ENCODE peak calls at places on chromosomes 16 and 17, in nine cellular contexts. U is NCI-H1694 treated with DMSO at 0.1 percent for 48 hours; I is T-helper 17 cell; X is T-helper 9 cell; C is skeletal muscle cell; Y is KG1; R is CD4-positive, alpha-beta T cell; V is A549; D is lower lobe of right lung. Q is an unnamed sample.

GRCh38 chr16:57920891-57921240 is 50.1 kb downstream of the CNGB1 start:
- DNase-seq in D (no peak), X (no peak), Y (no peak), R (no peak), C (no peak), V (no peak), I (no peak), U (no peak), Q (no peak)

GRCh38 chr17:3964203-3965122 is at the start of gene ATP2A3:
- DNase-seq in Y (no peak), V (no peak), D (peak; percentile 61), U (peak; percentile 22), C (no peak), R (peak; percentile 75), X (peak; percentile 63), I (peak; percentile 65), Q (peak; percentile 47)

GRCh38 chr16:62256406-62256805 is 220.2 kb upstream of the CDH8 start:
- DNase-seq in R (no peak), X (no peak), Y (no peak), V (peak; percentile 4), D (no peak), I (no peak), U (no peak), C (no peak), Q (no peak)

GRCh38 chr17:56987283-56987834 is 9.4 kb downstream of the SCPEP1 start:
- DNase-seq in V (no peak), U (no peak), C (no peak), I (no peak), R (no peak), Y (no peak), X (no peak), D (no peak), Q (no peak)

GRCh38 chr17:77872199-77872598 is 86.3 kb upstream of the TNRC6C start:
- DNase-seq in D (no peak), C (no peak), V (no peak), R (peak; percentile 45), Y (no peak), U (no peak), X (peak; percentile 9), I (no peak), Q (no peak)

GRCh38 chr17:72950236-72950931 is 142.1 kb downstream of the SLC39A11 start:
- DNase-seq in C (no peak), I (no peak), V (no peak), X (no peak), D (no peak), R (no peak), Y (no peak), U (peak; percentile 40), Q (no peak)

GRCh38 chr16:79127768-79128167 is 472.8 kb downstream of the MAF start:
- DNase-seq in V (no peak), Y (no peak), R (no peak), D (no peak), I (no peak), C (no peak), U (no peak), X (no peak), Q (no peak)

GRCh38 chr17:55859518-55859917 is 108.7 kb downstream of the PCTP start:
- DNase-seq in I (no peak), Y (no peak), V (no peak), C (no peak), R (no peak), U (no peak), X (no peak), D (no peak), Q (no peak)

GRCh38 chr17:72996791-72997190 is 95.7 kb downstream of the SLC39A11 start:
- DNase-seq in Y (no peak), U (no peak), X (no peak), I (no peak), D (no peak), V (no peak), R (no peak), C (no peak), Q (no peak)

GRCh38 chr17:2299756-2300155 is 3.8 kb downstream of the SMG6 start:
- DNase-seq in U (no peak), V (no peak), X (no peak), R (no peak), D (no peak), Y (no peak), C (no peak), I (no peak), Q (no peak)

GRCh38 chr16:63461248-63461841 is 1425.1 kb upstream of the CDH8 start:
- DNase-seq in R (no peak), I (no peak), C (peak; percentile 0), Y (no peak), D (no peak), U (peak; percentile 38), V (peak; percentile 38), X (no peak), Q (no peak)

GRCh38 chr16:80704751-80705150 is 99.6 kb downstream of the CDYL2 start:
- DNase-seq in U (no peak), Y (no peak), C (no peak), I (no peak), V (no peak), D (no peak), R (no peak), X (no peak), Q (no peak)

GRCh38 chr16:46857261-46857962 is 26.4 kb upstream of the C16orf87 start:
- DNase-seq in V (peak; percentile 61), R (no peak), C (peak; percentile 35), X (no peak), I (no peak), Y (no peak), D (no peak), U (peak; percentile 49), Q (no peak)

GRCh38 chr17:17913695-17914332 is 58.4 kb downstream of the TOM1L2 start:
- DNase-seq in D (peak; percentile 52), Y (no peak), U (peak; percentile 56), C (peak; percentile 82), I (no peak), V (peak; percentile 88), X (no peak), R (peak; percentile 3), Q (no peak)

GRCh38 chr17:35373984-35374765 is 754 bp upstream of the SLFN11 start:
- DNase-seq in C (no peak), D (peak; percentile 69), U (no peak), X (peak; percentile 10), I (peak; percentile 14), R (peak; percentile 17), Y (peak; percentile 57), V (peak; percentile 38), Q (no peak)

GRCh38 chr16:65121870-65122723 is at the start of gene CDH11:
- DNase-seq in V (no peak), Y (no peak), U (no peak), X (no peak), R (no peak), C (peak; percentile 52), I (no peak), D (peak; percentile 46), Q (no peak)

Q was measured in T-helper 1 cell.